ENCODE peak calls at places on chromosomes 12 and 14, in five cellular contexts. Q is HEK293T, D is H1, V is HepG2, A is GM12878. S is an unnamed sample.

GRCh38 chr12:79439179-79439825 is 251.5 kb downstream of the PAWR start:
- DNase-seq in Q (no peak), D (no peak), V (no peak), A (no peak), S (no peak)

GRCh38 chr12:25386823-25387134 is 136.1 kb upstream of the KRAS start:
- DNase-seq in Q (no peak), D (no peak), V (no peak), A (no peak), S (no peak)

GRCh38 chr14:70919774-70920173 is 12.5 kb downstream of the PCNX1 start:
- DNase-seq in Q (no peak), D (no peak), V (no peak), A (no peak), S (no peak)

GRCh38 chr14:60935283-60935682 is 45.6 kb downstream of the TRMT5 start:
- DNase-seq in Q (no peak), D (no peak), V (no peak), A (no peak), S (no peak)

GRCh38 chr14:54782803-54783659 is 119.6 kb downstream of the GCH1 start:
- DNase-seq in Q (no peak), D (no peak), V (peak), A (no peak), S (no peak)

GRCh38 chr12:26906704-26907103 is 31.1 kb downstream of the INTS13 start:
- DNase-seq in Q (no peak), D (no peak), V (no peak), A (no peak), S (no peak)

GRCh38 chr12:132465269-132466190 is 24.4 kb upstream of the FBRSL1 start:
- DNase-seq in Q (no peak), D (no peak), V (no peak), A (no peak), S (no peak)

GRCh38 chr14:67526676-67527459 is 6.2 kb upstream of the PLEKHH1 start:
- DNase-seq in Q (peak), D (no peak), V (peak), A (peak), S (no peak)

GRCh38 chr14:75190023-75190422 is 13.6 kb upstream of the TMED10 start:
- DNase-seq in Q (no peak), D (no peak), V (no peak), A (no peak), S (no peak)

GRCh38 chr12:14773685-14774073 is 29.6 kb downstream of the WBP11 start:
- DNase-seq in Q (no peak), D (no peak), V (no peak), A (peak), S (no peak)

GRCh38 chr12:24776856-24777255 is 172.0 kb downstream of the BCAT1 start:
- DNase-seq in Q (no peak), D (no peak), V (no peak), A (no peak), S (no peak)

GRCh38 chr12:113101751-113102150 is 33.8 kb downstream of the RASAL1 start:
- DNase-seq in Q (no peak), D (no peak), V (no peak), A (no peak), S (no peak)

GRCh38 chr12:47021298-47021697 is 58.1 kb upstream of the PCED1B start:
- DNase-seq in Q (peak), D (no peak), V (peak), A (peak), S (peak)

GRCh38 chr14:32303865-32304264 is 25.2 kb upstream of the AKAP6 start:
- DNase-seq in Q (no peak), D (no peak), V (peak), A (no peak), S (no peak)

GRCh38 chr12:64082866-64083268 is 139.2 kb downstream of the KICS2 start:
- DNase-seq in Q (peak), D (no peak), V (no peak), A (no peak), S (no peak)

GRCh38 chr14:71472961-71473340 is 459.3 kb upstream of the RGS6 start:
- DNase-seq in Q (no peak), D (no peak), V (no peak), A (no peak), S (no peak)

GRCh38 chr12:14810953-14811483 is 3.0 kb downstream of the SMCO3 start:
- DNase-seq in Q (peak), D (no peak), V (peak), A (no peak), S (no peak)

GRCh38 chr12:132653567-132654290 is 33.4 kb downstream of the POLE start:
- DNase-seq in Q (no peak), D (no peak), V (no peak), A (no peak), S (no peak)

GRCh38 chr12:14357496-14357895 is 8.0 kb upstream of the ATF7IP start:
- DNase-seq in Q (no peak), D (no peak), V (no peak), A (no peak), S (no peak)

GRCh38 chr12:93199831-93200236 is 177.9 kb upstream of the NUDT4 start:
- DNase-seq in Q (no peak), D (no peak), V (no peak), A (no peak), S (no peak)

GRCh38 chr12:93197067-93197593 is 180.6 kb upstream of the NUDT4 start:
- DNase-seq in Q (no peak), D (no peak), V (no peak), A (no peak), S (no peak)

GRCh38 chr12:93200291-93200917 is 177.3 kb upstream of the NUDT4 start:
- DNase-seq in Q (no peak), D (no peak), V (no peak), A (peak), S (no peak)

GRCh38 chr12:93195511-93195910 is 182.2 kb upstream of the NUDT4 start:
- DNase-seq in Q (no peak), D (no peak), V (no peak), A (no peak), S (no peak)

DNA sequence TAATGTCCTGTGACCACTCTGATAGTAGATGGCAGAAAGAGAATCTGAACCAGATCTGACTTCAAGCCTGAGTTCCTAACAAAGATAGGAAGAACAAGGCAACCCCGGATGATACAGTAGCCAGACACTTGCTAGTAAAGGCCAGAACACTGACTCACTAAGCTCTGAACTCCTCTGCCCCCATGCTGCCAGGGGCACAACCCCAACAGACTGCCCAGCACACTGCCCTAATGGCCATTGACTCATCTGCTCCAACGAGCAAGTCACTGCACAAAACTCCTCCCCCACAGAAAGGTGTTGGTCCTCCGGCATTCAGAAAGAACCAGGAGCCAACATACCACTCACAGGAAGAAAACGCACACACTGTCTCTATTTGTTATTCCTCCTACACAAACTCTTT is 179.6 kb upstream of the NUDT4 start:
- DNase-seq in Q (no peak), D (no peak), V (peak), A (no peak), S (no peak)
- TF ChIP-seq SUZ12 in Q (no peak), D (no peak), V (no peak), A (no peak), S (no peak)

GRCh38 chr12:51077930-51078329 is 5.5 kb downstream of the CSRNP2 start:
- DNase-seq in Q (no peak), D (no peak), V (no peak), A (no peak), S (no peak)
- TF ChIP-seq SUZ12 in Q (no peak), D (no peak), V (no peak), A (no peak), S (no peak)

GRCh38 chr12:87120440-87120839 is 864.2 kb upstream of the MGAT4C start:
- DNase-seq in Q (no peak), D (no peak), V (peak), A (no peak), S (no peak)
- TF ChIP-seq SUZ12 in Q (no peak), D (no peak), V (no peak), A (no peak), S (no peak)

GRCh38 chr12:54026640-54027441 is 1.4 kb upstream of the HOXC6 start:
- DNase-seq in Q (no peak), D (no peak), V (no peak), A (no peak), S (no peak)

GRCh38 chr12:54022960-54023884 is 5.0 kb upstream of the HOXC6 start:
- DNase-seq in Q (no peak), D (no peak), V (no peak), A (no peak), S (no peak)

GRCh38 chr12:54025507-54026393 is 2.5 kb upstream of the HOXC6 start:
- DNase-seq in Q (no peak), D (no peak), V (no peak), A (no peak), S (no peak)

GRCh38 chr12:54024127-54024526 is 4.1 kb upstream of the HOXC6 start:
- DNase-seq in Q (no peak), D (no peak), V (no peak), A (no peak), S (no peak)

DNA sequence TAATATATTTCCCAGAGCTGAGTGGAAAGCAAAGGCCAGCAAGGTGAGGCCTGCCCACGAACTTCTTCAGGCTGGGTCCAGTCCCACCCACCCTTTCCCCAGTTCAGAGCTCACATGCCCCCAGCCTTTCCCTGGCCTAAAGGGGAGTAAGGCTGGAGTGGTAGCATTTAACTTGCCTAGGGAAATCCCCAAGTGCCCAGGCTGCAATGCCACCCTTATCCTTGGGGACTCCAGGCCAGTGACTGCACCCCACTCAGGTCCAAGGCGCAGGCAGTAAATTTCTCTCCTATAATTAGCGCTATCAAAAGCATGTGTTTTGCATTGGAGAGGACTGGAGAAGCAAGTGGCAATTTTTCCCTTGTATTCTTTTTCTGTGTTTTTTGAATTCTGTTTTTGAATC is 3.7 kb upstream of the HOXC6 start:
- DNase-seq in Q (no peak), D (no peak), V (no peak), A (no peak), S (no peak)
- TF ChIP-seq SUZ12 in Q (no peak), D (peak), V (no peak), A (no peak), S (peak)

GRCh38 chr12:92977326-92977725 is 48.2 kb upstream of the EEA1 start:
- DNase-seq in Q (no peak), D (no peak), V (no peak), A (no peak), S (no peak)

GRCh38 chr12:92973614-92974013 is 44.5 kb upstream of the EEA1 start:
- DNase-seq in Q (no peak), D (no peak), V (peak), A (peak), S (no peak)

GRCh38 chr12:92968201-92968813 is 39.2 kb upstream of the EEA1 start:
- DNase-seq in Q (no peak), D (no peak), V (no peak), A (no peak), S (no peak)

GRCh38 chr12:92974759-92975158 is 45.7 kb upstream of the EEA1 start:
- DNase-seq in Q (no peak), D (no peak), V (no peak), A (no peak), S (no peak)

DNA sequence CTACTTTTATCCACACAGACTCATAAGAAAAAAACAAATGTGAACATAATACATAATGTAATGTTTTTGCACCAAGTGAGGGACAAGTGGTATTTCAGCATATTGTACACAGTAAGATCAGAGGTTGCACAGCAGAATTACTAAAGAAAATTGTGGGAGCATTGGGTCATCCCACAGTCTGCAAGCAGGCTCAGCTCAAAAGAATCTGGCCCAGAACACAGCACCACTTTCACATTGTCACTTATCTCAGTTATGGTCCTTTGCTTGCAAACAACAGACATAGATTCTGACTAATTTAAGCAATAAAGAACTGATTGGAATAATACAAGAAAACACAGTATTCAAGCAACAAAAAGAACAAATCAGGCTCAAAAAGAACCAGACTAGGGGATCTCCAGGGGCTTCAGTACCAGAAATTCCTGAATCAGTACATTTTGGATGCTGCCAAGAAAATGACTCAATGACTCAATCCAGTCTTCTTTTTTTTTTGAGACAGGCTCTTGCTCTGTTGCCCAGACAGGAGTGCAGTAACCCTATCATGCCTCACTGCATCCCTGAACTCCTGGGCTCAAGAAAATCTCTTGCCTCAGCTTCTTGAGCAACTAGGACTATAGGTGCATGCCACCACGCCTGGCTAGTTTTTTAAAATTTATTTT is 42.9 kb upstream of the EEA1 start:
- DNase-seq in Q (no peak), D (no peak), V (no peak), A (no peak), S (no peak)
- TF ChIP-seq SUZ12 in Q (no peak), D (no peak), V (no peak), A (no peak), S (no peak)

GRCh38 chr14:33592298-33592697 is 358.6 kb downstream of the EGLN3 start:
- DNase-seq in Q (no peak), D (no peak), V (no peak), A (no peak), S (no peak)
- TF ChIP-seq SUZ12 in Q (no peak), D (no peak), V (no peak), A (no peak), S (no peak)

GRCh38 chr12:124632510-124632909 is 65.1 kb upstream of the NCOR2 start:
- DNase-seq in Q (no peak), D (no peak), V (no peak), A (no peak), S (no peak)

GRCh38 chr12:124635316-124635715 is 67.9 kb upstream of the NCOR2 start:
- DNase-seq in Q (no peak), D (no peak), V (no peak), A (no peak), S (no peak)

GRCh38 chr12:124633954-124634352 is 66.5 kb upstream of the NCOR2 start:
- DNase-seq in Q (no peak), D (no peak), V (no peak), A (no peak), S (no peak)

GRCh38 chr12:124631681-124632080 is 64.3 kb upstream of the NCOR2 start:
- DNase-seq in Q (no peak), D (no peak), V (no peak), A (no peak), S (no peak)

GRCh38 chr12:124633269-124633953 is 66.0 kb upstream of the NCOR2 start:
- DNase-seq in Q (no peak), D (no peak), V (no peak), A (no peak), S (no peak)
- TF ChIP-seq SUZ12 in Q (no peak), D (no peak), V (no peak), A (no peak), S (no peak)

GRCh38 chr14:103740991-103741689 is 25.5 kb downstream of the ZFYVE21 start:
- DNase-seq in Q (no peak), D (no peak), V (no peak), A (no peak), S (no peak)
- TF ChIP-seq SUZ12 in Q (no peak), D (no peak), V (no peak), A (no peak), S (no peak)